ENCODE peak calls at places on chromosomes 6 and 20, in five cellular contexts. One of them, this sample, is unnamed.

GRCh38 chr6:2077826-2078225 is 167.6 kb downstream of the GMDS start:
- DNase-seq in GM12878: no peak
- DNase-seq in A549: no peak
- DNase-seq in H1: no peak
- DNase-seq in K562: no peak
- DNase-seq in this sample: no peak

GRCh38 chr6:31776563-31776960 is 566 bp downstream of the VWA7 start:
- DNase-seq in GM12878: no peak
- DNase-seq in A549: peak; percentile 24
- DNase-seq in H1: no peak
- DNase-seq in K562: no peak
- DNase-seq in this sample: no peak

GRCh38 chr6:7262037-7262461 is 51.0 kb downstream of the SSR1 start:
- DNase-seq in GM12878: no peak
- DNase-seq in A549: peak; percentile 50
- DNase-seq in H1: no peak
- DNase-seq in K562: peak; percentile 34
- DNase-seq in this sample: no peak

GRCh38 chr20:47164076-47164634 is 192.3 kb downstream of the ZMYND8 start:
- DNase-seq in GM12878: no peak
- DNase-seq in A549: no peak
- DNase-seq in H1: no peak
- DNase-seq in K562: no peak
- DNase-seq in this sample: no peak

GRCh38 chr6:5125152-5126006 is 40.2 kb downstream of the PPP1R3G start:
- DNase-seq in GM12878: no peak
- DNase-seq in A549: peak; percentile 16
- DNase-seq in H1: no peak
- DNase-seq in K562: peak; percentile 51
- DNase-seq in this sample: peak; percentile 72

GRCh38 chr6:41291717-41292116 is 5.2 kb upstream of the TREM1 start:
- DNase-seq in GM12878: no peak
- DNase-seq in A549: no peak
- DNase-seq in H1: no peak
- DNase-seq in K562: no peak
- DNase-seq in this sample: no peak

GRCh38 chr20:48783533-48784272 is 44.1 kb downstream of the PREX1 start:
- DNase-seq in GM12878: no peak
- DNase-seq in A549: no peak
- DNase-seq in H1: no peak
- DNase-seq in K562: no peak
- DNase-seq in this sample: no peak

GRCh38 chr6:142474446-142475289 is 172.9 kb downstream of the ADGRG6 start:
- DNase-seq in GM12878: no peak
- DNase-seq in A549: peak; percentile 65
- DNase-seq in H1: peak; percentile 33
- DNase-seq in K562: peak; percentile 58
- DNase-seq in this sample: peak; percentile 63

GRCh38 chr6:18323935-18324707 is 59.8 kb upstream of the DEK start:
- DNase-seq in GM12878: no peak
- DNase-seq in A549: peak; percentile 36
- DNase-seq in H1: no peak
- DNase-seq in K562: peak; percentile 42
- DNase-seq in this sample: peak; percentile 54

GRCh38 chr6:85403331-85404015 is 46.4 kb upstream of the NT5E start:
- DNase-seq in GM12878: no peak
- DNase-seq in A549: peak; percentile 50
- DNase-seq in H1: no peak
- DNase-seq in K562: no peak
- DNase-seq in this sample: no peak

GRCh38 chr6:73655341-73655917 is 1.6 kb upstream of the SLC17A5 start:
- DNase-seq in GM12878: no peak
- DNase-seq in A549: no peak
- DNase-seq in H1: no peak
- DNase-seq in K562: no peak
- DNase-seq in this sample: no peak

GRCh38 chr6:7762758-7763157 is 36.9 kb downstream of the BMP6 start:
- DNase-seq in GM12878: no peak
- DNase-seq in A549: no peak
- DNase-seq in H1: no peak
- DNase-seq in K562: no peak
- DNase-seq in this sample: no peak

GRCh38 chr20:37245671-37246237 is 15.9 kb downstream of the GHRH start:
- DNase-seq in GM12878: no peak
- DNase-seq in A549: no peak
- DNase-seq in H1: no peak
- DNase-seq in K562: no peak
- DNase-seq in this sample: no peak

GRCh38 chr20:24039196-24039595 is 50.6 kb upstream of the GGTLC1 start:
- DNase-seq in GM12878: no peak
- DNase-seq in A549: no peak
- DNase-seq in H1: no peak
- DNase-seq in K562: no peak
- DNase-seq in this sample: no peak

GRCh38 chr20:32737371-32738223 is 5.7 kb downstream of the COMMD7 start:
- DNase-seq in GM12878: no peak
- DNase-seq in A549: no peak
- DNase-seq in H1: no peak
- DNase-seq in K562: no peak
- DNase-seq in this sample: no peak

GRCh38 chr6:71544906-71545305 is 256.3 kb downstream of the OGFRL1 start:
- DNase-seq in GM12878: no peak
- DNase-seq in A549: no peak
- DNase-seq in H1: no peak
- DNase-seq in K562: no peak
- DNase-seq in this sample: no peak

GRCh38 chr20:13028001-13028400 is 19.2 kb downstream of the SPTLC3 start:
- DNase-seq in GM12878: no peak
- DNase-seq in A549: no peak
- DNase-seq in H1: no peak
- DNase-seq in K562: no peak
- DNase-seq in this sample: no peak
- TF ChIP-seq HDAC2 in GM12878: no peak
- TF ChIP-seq HDAC2 in A549: no peak
- TF ChIP-seq HDAC2 in H1: no peak
- TF ChIP-seq HDAC2 in K562: no peak
- TF ChIP-seq HDAC2 in this sample: no peak

DNA sequence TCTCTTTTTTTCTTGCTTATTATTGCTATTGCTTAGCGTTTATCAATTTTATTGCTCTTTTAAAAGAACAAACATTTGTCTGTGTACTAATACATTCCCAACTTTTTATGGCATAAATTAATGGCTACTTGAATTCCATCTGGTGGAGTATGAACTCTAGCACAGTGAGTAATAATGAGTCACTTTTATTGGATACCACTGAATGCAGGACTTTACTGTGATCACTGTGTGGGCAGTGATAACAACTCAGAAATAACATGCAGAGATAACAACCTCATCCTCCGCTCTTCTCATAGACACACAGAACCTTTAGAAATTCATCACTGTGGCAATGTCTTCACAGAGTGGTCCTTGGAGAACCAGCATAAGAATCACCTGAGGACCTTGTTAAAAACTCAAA is 174.9 kb upstream of the PRND start:
- DNase-seq in GM12878: no peak
- DNase-seq in A549: peak; percentile 85
- DNase-seq in H1: no peak
- DNase-seq in K562: no peak
- DNase-seq in this sample: no peak
- TF ChIP-seq HDAC2 in GM12878: no peak
- TF ChIP-seq HDAC2 in A549: no peak
- TF ChIP-seq HDAC2 in H1: no peak
- TF ChIP-seq HDAC2 in K562: no peak
- TF ChIP-seq HDAC2 in this sample: no peak

GRCh38 chr6:26627843-26628242 is 31.1 kb downstream of the ABT1 start:
- DNase-seq in GM12878: no peak
- DNase-seq in A549: no peak
- DNase-seq in H1: no peak
- DNase-seq in K562: no peak
- DNase-seq in this sample: no peak

GRCh38 chr6:26623339-26623859 is 26.6 kb downstream of the ABT1 start:
- DNase-seq in GM12878: no peak
- DNase-seq in A549: no peak
- DNase-seq in H1: no peak
- DNase-seq in K562: no peak
- DNase-seq in this sample: no peak

GRCh38 chr6:26624557-26624956 is 27.8 kb downstream of the ABT1 start:
- DNase-seq in GM12878: no peak
- DNase-seq in A549: no peak
- DNase-seq in H1: no peak
- DNase-seq in K562: no peak
- DNase-seq in this sample: no peak

GRCh38 chr6:26629373-26629772 is 30.2 kb downstream of the ZNF322 start:
- DNase-seq in GM12878: no peak
- DNase-seq in A549: no peak
- DNase-seq in H1: no peak
- DNase-seq in K562: no peak
- DNase-seq in this sample: no peak
- TF ChIP-seq HDAC2 in GM12878: no peak
- TF ChIP-seq HDAC2 in A549: no peak
- TF ChIP-seq HDAC2 in H1: no peak
- TF ChIP-seq HDAC2 in K562: no peak
- TF ChIP-seq HDAC2 in this sample: no peak

GRCh38 chr6:133431031-133431430 is 189.9 kb downstream of the EYA4 start:
- DNase-seq in GM12878: no peak
- DNase-seq in A549: no peak
- DNase-seq in H1: no peak
- DNase-seq in K562: no peak
- DNase-seq in this sample: no peak

GRCh38 chr6:133430530-133430929 is 189.4 kb downstream of the EYA4 start:
- DNase-seq in GM12878: no peak
- DNase-seq in A549: no peak
- DNase-seq in H1: no peak
- DNase-seq in K562: no peak
- DNase-seq in this sample: no peak

GRCh38 chr6:133436652-133437051 is 195.5 kb downstream of the EYA4 start:
- DNase-seq in GM12878: no peak
- DNase-seq in A549: no peak
- DNase-seq in H1: no peak
- DNase-seq in K562: no peak
- DNase-seq in this sample: no peak

GRCh38 chr6:133432021-133432989 is 191.1 kb downstream of the EYA4 start:
- DNase-seq in GM12878: no peak
- DNase-seq in A549: no peak
- DNase-seq in H1: peak; percentile 33
- DNase-seq in K562: no peak
- DNase-seq in this sample: no peak

GRCh38 chr6:133435065-133435728 is 194.0 kb downstream of the EYA4 start:
- DNase-seq in GM12878: no peak
- DNase-seq in A549: no peak
- DNase-seq in H1: no peak
- DNase-seq in K562: no peak
- DNase-seq in this sample: no peak
- TF ChIP-seq HDAC2 in GM12878: no peak
- TF ChIP-seq HDAC2 in A549: no peak
- TF ChIP-seq HDAC2 in H1: no peak
- TF ChIP-seq HDAC2 in K562: no peak
- TF ChIP-seq HDAC2 in this sample: no peak

GRCh38 chr6:65149841-65150240 is 557.2 kb downstream of the EYS start:
- DNase-seq in GM12878: no peak
- DNase-seq in A549: no peak
- DNase-seq in H1: no peak
- DNase-seq in K562: no peak
- DNase-seq in this sample: no peak
- TF ChIP-seq HDAC2 in GM12878: no peak
- TF ChIP-seq HDAC2 in A549: no peak
- TF ChIP-seq HDAC2 in H1: no peak
- TF ChIP-seq HDAC2 in K562: no peak
- TF ChIP-seq HDAC2 in this sample: no peak

DNA sequence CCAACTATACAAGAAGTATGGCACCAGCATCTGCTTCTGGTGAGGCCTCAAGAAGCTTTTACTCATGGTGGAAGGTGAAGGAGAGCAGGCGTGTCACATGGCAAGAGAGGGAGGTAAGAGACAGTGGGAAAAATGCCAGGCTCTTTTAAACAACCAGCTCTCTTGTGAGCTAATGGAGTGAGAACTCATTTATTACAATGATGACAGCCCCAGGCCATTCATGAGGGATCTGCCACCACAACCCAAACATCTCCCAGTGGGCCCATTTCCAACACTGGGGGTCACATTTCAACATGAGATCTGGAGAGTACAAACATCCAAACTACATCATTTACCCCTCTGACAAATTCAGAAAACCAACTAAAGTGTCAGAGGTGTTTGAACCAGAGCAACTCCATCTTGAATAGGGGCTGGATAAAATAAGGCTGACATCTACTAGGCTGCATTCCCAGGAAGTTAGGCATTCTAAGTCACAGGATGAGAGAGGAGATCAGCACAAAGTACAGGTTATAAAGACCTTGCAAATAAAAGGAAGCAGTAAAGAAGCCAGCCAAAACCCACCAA is 2.2 kb upstream of the UBD start:
- DNase-seq in GM12878: no peak
- DNase-seq in A549: no peak
- DNase-seq in H1: no peak
- DNase-seq in K562: no peak
- DNase-seq in this sample: no peak
- TF ChIP-seq HDAC2 in GM12878: no peak
- TF ChIP-seq HDAC2 in A549: no peak
- TF ChIP-seq HDAC2 in H1: no peak
- TF ChIP-seq HDAC2 in K562: no peak
- TF ChIP-seq HDAC2 in this sample: no peak

GRCh38 chr20:46151936-46152335 is 33.8 kb downstream of the CD40 start:
- DNase-seq in GM12878: no peak
- DNase-seq in A549: peak; percentile 14
- DNase-seq in H1: no peak
- DNase-seq in K562: peak; percentile 30
- DNase-seq in this sample: peak; percentile 45
- TF ChIP-seq HDAC2 in GM12878: no peak
- TF ChIP-seq HDAC2 in A549: no peak
- TF ChIP-seq HDAC2 in H1: no peak
- TF ChIP-seq HDAC2 in K562: no peak
- TF ChIP-seq HDAC2 in this sample: no peak

This sample was measured in HepG2.